ENCODE peak calls at places on chromosome 17, in ten cellular contexts. F is breast epithelium; B is HCT116; H is psoas muscle; Q is heart left ventricle; L is CD8-positive, alpha-beta T cell; O is fibroblast of lung; W is uterus; C is left ventricle myocardium inferior; T is tibial nerve. X is an unnamed sample.

GRCh38 chr17:31494259-31495048 is 103.0 kb downstream of the RAB11FIP4 start:
- DNase-seq in Q (no peak), W (no peak), F (no peak), T (no peak), B (no peak), H (no peak), C (no peak), L (peak; percentile 62), O (no peak), X (peak; percentile 54)

GRCh38 chr17:70499067-70499786 is 329.9 kb downstream of the KCNJ2 start:
- DNase-seq in Q (no peak), H (no peak), O (no peak), C (no peak), F (no peak), L (no peak), W (no peak), T (no peak), B (no peak), X (no peak)

GRCh38 chr17:66839616-66840015 is 4.7 kb downstream of the CACNG5 start:
- DNase-seq in F (no peak), Q (no peak), O (no peak), C (no peak), B (no peak), W (no peak), T (no peak), H (no peak), L (no peak), X (no peak)

GRCh38 chr17:7025240-7025639 is 2.4 kb downstream of the BCL6B start:
- DNase-seq in L (no peak), O (no peak), Q (no peak), H (no peak), W (no peak), T (no peak), B (no peak), C (no peak), F (no peak), X (no peak)

GRCh38 chr17:32323784-32324590 is 18.0 kb downstream of the C17orf75 start:
- DNase-seq in W (no peak), Q (no peak), O (peak; percentile 20), B (no peak), T (no peak), F (no peak), L (no peak), C (no peak), H (no peak), X (no peak)

GRCh38 chr17:59329558-59330313 is 1.7 kb upstream of the YPEL2 start:
- DNase-seq in H (peak; percentile 56), B (peak; percentile 62), T (no peak), O (peak; percentile 74), Q (peak; percentile 68), C (peak; percentile 61), F (no peak), L (peak; percentile 50), W (peak; percentile 73), X (peak; percentile 63)

GRCh38 chr17:1648582-1649115 is 1.0 kb downstream of the RILP start:
- DNase-seq in B (peak; percentile 89), Q (peak; percentile 96), O (peak; percentile 87), T (peak; percentile 92), W (peak; percentile 93), F (peak; percentile 93), C (peak; percentile 95), H (peak; percentile 96), L (peak; percentile 96), X (peak; percentile 94)

GRCh38 chr17:79258042-79258441 is 183.4 kb downstream of the ENGASE start:
- DNase-seq in C (no peak), Q (no peak), W (no peak), H (no peak), T (no peak), L (no peak), F (no peak), O (no peak), B (no peak), X (no peak)

DNA sequence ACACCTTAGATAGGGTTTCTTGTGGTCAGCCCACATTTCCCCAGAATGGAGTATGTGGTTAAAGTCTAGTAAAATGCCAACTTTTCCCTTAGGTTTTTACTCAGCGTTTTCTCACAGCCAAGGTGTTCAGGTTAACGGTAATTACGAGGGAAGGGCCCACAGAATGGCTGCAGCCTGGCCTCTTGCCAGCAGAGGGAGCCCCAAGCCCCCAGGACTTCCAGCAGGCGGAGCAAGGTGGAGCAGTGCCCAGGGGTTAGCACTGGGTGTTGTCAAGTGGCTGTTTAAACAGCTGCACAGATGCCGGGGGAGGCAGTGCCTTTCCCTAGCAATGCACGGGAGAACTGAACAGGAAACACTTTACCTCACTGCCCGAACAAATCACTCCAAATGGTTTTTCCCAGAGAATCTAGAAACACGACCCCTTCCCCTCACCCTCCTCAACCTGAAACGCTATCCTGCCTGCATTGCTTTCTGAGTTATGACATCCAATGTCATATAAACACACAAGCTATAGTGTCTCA is 6.6 kb downstream of the PHB1 start:
- DNase-seq in B (peak; percentile 50), W (peak; percentile 51), F (peak; percentile 67), O (peak; percentile 43), Q (peak; percentile 55), C (peak; percentile 66), T (peak; percentile 70), H (peak; percentile 56), L (peak; percentile 85), X (peak; percentile 75)
- H3K27ac ChIP-seq in B (no peak overlapping the region), W (no peak overlapping the region), F (no peak overlapping the region), O (no peak overlapping the region), Q (no peak overlapping the region), C (no peak overlapping the region), T (peak overlapping the region; percentile 14), H (no peak overlapping the region), L (no peak overlapping the region), X (no peak overlapping the region)

DNA sequence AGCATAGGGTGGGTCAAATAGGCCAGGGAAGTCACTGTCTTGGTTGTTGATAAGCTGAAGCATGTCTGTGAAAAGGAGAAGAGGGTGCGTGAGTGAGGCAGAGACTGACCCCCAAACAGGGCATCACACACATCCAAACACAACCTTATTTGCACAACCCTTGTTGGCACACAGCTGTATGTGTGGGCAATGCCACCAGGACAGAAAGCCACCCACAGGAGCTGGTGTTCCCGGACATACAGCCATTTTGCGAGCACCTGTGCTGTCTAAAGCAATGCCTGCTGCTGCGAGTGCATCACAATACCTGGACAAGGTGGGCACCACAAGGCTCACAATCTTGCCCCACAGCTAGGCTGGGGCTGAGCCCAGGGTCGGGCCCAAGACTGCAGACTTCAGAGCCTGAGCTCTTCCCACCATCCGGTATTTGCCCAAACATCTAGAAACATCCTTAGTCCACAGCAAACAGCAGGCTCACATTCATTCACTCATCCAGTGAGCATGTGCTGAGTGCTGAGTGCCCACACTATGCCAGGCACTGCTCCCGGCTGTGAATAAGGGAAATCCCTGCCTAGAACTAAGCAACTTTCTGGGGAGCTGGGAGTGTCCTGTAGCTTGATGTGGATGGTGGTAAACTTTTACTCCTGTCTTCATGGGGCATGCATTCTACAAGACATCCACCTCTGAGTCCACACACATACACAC is 16.2 kb downstream of the SREBF1 start:
- DNase-seq in C (no peak), O (no peak), F (no peak), B (no peak), W (no peak), L (no peak), Q (no peak), T (no peak), H (no peak), X (no peak)
- H3K4me3 ChIP-seq in C (no peak overlapping the region), O (peak overlapping the region; percentile 29), F (peak overlapping the region; percentile 80), B (no peak overlapping the region), W (no peak overlapping the region), L (no peak overlapping the region), Q (no peak overlapping the region), T (no peak overlapping the region), H (peak overlapping the region; percentile 74), X (no peak overlapping the region)

GRCh38 chr17:40345161-40346034 is 19.1 kb downstream of the GJD3 start:
- DNase-seq in O (peak; percentile 76), H (peak; percentile 74), F (no peak), L (peak; percentile 54), C (peak; percentile 84), Q (peak; percentile 86), T (no peak), B (no peak), W (peak; percentile 61), X (peak; percentile 70)

GRCh38 chr17:40344321-40345160 is 20.0 kb downstream of the GJD3 start:
- DNase-seq in C (no peak), F (no peak), O (no peak), H (no peak), W (peak; percentile 26), T (no peak), B (no peak), L (peak; percentile 16), Q (no peak), X (no peak)

GRCh38 chr17:40342575-40343058 is 21.9 kb downstream of the GJD3 start:
- DNase-seq in L (no peak), F (no peak), H (no peak), B (no peak), T (no peak), W (peak; percentile 31), C (no peak), Q (no peak), O (no peak), X (no peak)

GRCh38 chr17:40341808-40342574 is 22.5 kb downstream of the GJD3 start:
- DNase-seq in B (no peak), F (peak; percentile 80), H (peak; percentile 87), O (peak; percentile 70), W (peak; percentile 83), C (peak; percentile 85), T (peak; percentile 69), L (peak; percentile 56), Q (peak; percentile 88), X (no peak)

DNA sequence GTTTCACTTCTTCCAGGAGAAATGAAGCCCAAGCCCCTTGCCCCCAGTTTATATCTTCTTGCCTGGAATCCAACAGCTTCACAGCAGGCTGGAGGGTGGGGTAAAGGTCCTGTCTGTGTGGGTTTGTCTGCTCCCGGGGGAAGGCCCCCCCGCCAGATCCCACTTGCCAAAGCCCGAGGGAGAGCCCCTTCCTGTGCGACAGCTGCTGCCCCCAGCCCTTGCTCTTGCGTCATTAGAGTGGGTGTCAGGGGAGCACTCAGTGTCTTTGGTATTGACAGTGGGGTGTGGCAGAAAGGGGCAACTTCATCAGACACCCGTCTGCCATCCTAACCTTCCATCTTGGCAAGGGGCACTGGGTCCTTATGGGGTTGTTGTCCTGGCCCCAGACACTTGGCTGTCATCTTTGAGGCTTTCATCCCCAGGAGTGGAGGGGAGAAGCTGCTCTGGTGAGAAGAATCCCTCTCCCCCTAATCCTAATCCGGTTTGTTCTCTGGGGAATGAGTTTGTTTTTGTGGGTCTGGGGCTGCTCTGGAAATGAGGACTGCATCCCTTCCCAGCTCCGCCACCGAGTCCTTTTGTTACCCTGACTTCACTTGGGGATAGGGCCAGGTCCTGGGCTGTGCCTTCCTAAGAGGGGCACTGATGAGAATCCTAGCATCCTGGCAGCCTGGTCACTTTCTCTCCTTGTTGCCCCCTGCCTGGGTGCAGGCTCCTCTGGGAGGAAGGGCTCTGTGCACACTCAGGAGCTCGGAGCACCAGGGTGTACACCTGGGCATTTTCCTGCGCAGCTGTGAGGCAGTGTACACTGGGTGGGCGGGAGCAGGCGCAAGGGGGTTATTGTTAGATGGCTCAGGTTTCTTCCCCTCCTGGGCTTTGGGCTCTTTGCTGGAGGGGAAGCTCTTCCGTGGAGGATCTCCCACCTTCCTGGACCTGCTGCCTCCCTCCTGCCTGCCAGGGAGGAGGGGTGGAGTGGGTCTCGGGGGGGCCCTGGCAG is 21.1 kb downstream of the GJD3 start:
- DNase-seq in L (peak; percentile 46), O (no peak), C (peak; percentile 66), W (peak; percentile 49), F (no peak), T (no peak), Q (peak; percentile 75), B (no peak), H (no peak), X (no peak)
- H3K4me1 ChIP-seq in L (peaks cover 84% of the 10 kb centered on the region), O (peaks cover 41% of the 10 kb centered on the region), C (peaks cover 96% of the 10 kb centered on the region), W (peaks cover 23% of the 10 kb centered on the region), F (peaks cover 47% of the 10 kb centered on the region), T (peaks cover 82% of the 10 kb centered on the region), Q (peaks cover 71% of the 10 kb centered on the region), B (peaks cover 24% of the 10 kb centered on the region), H (peaks cover 80% of the 10 kb centered on the region), X (peaks cover 72% of the 10 kb centered on the region)

GRCh38 chr17:82786427-82786826 is 34.6 kb downstream of the TBCD start:
- DNase-seq in O (no peak), F (no peak), H (no peak), T (no peak), L (no peak), B (no peak), W (no peak), Q (no peak), C (no peak), X (no peak)

GRCh38 chr17:82789051-82789592 is 37.3 kb downstream of the TBCD start:
- DNase-seq in T (no peak), H (no peak), B (no peak), W (no peak), F (no peak), Q (no peak), L (no peak), C (no peak), O (no peak), X (no peak)

GRCh38 chr17:82787081-82787848 is 35.4 kb downstream of the TBCD start:
- DNase-seq in C (no peak), Q (peak; percentile 46), B (no peak), H (peak; percentile 90), W (no peak), O (peak; percentile 85), T (no peak), F (no peak), L (no peak), X (no peak)

GRCh38 chr17:82789806-82790205 is 37.9 kb downstream of the TBCD start:
- DNase-seq in W (no peak), H (no peak), C (no peak), L (no peak), Q (no peak), O (no peak), B (no peak), F (no peak), T (no peak), X (no peak)

DNA sequence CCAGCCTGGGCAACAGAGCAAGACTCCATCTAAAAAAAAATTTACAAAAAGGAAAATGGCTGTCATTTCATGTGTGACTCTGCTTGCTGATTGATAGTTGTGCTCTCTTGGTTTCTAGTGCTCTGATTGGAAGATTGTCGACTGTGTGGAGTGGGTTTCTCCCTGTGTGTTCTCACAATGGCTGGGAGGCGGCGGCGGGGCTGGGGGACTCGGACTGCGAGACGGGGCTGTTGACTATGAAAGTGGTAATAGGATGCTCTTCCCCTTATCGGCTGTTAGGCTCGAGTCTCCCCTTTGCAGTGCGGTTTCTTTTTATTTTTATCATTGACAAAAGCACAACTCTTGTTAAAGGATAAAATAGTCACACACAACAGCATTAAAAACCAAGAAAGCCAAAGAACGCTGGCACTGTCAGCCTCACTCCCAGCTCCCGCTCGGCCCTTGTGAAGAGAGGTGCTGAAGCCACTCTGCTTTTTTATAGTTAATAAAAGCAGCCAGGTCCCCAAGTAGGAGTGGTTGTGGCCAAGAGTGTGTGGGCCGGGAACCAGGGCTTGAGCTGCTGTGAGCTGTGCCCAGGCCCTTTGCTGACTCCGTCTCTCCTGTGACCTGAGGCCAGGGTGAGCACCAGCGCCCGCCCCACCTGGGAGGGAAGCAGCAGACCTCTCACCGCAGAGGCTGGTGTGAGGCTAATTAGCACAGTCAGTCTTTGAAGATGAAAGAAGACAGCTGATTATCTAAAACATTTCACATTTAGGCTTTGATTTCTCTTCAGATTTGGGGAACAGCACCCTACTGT is 36.5 kb downstream of the TBCD start:
- DNase-seq in Q (no peak), L (no peak), C (no peak), T (no peak), F (no peak), H (no peak), O (no peak), B (no peak), W (no peak), X (no peak)
- H3K27ac ChIP-seq in Q (no peak overlapping the region), L (no peak overlapping the region), C (no peak overlapping the region), T (no peak overlapping the region), F (no peak overlapping the region), H (peak overlapping the region; percentile 70), O (no peak overlapping the region), B (no peak overlapping the region), W (no peak overlapping the region), X (no peak overlapping the region)

X was measured in CD8-positive, alpha-beta memory T cell.